ENCODE peak calls at places on chromosomes 13 and 19, in four cellular contexts. D is tibial artery; N is stimulated activated CD8-positive, alpha-beta memory T cell treated with anti-CD3 and anti-CD28 coated beads, Interleukin-15, amount 100 ng/mL, for 24 hours; Y is central memory CD4-positive, alpha-beta T cell. P is an unnamed sample.

GRCh38 chr19:46890423-46891170 is 29.8 kb downstream of the ARHGAP35 start:
- DNase-seq in D (no peak), N (no peak), Y (no peak), P (peak; percentile 87)

GRCh38 chr19:32265991-32266390 is 79.4 kb upstream of the ZNF507 start:
- DNase-seq in D (no peak), N (no peak), Y (no peak), P (no peak)

GRCh38 chr19:54160182-54160811 is 776 bp upstream of the LENG1 start:
- DNase-seq in D (no peak), N (no peak), Y (no peak), P (no peak)

GRCh38 chr19:30719991-30720329 is 347.8 kb downstream of the ZNF536 start:
- DNase-seq in D (no peak), N (no peak), Y (no peak), P (peak; percentile 61)

GRCh38 chr19:30283556-30283955 is 88.6 kb upstream of the ZNF536 start:
- DNase-seq in D (no peak), N (no peak), Y (no peak), P (no peak)

GRCh38 chr19:1510807-1511206 is 2.0 kb downstream of the ADAMTSL5 start:
- DNase-seq in D (no peak), N (no peak), Y (no peak), P (no peak)

GRCh38 chr19:49890349-49891311 is 6.1 kb downstream of the IL4I1 start:
- DNase-seq in D (no peak), N (peak; percentile 42), Y (peak; percentile 48), P (peak; percentile 42)

GRCh38 chr13:45280751-45281634 is 60.0 kb downstream of the TPT1 start:
- DNase-seq in D (peak; percentile 31), N (peak; percentile 16), Y (no peak), P (peak; percentile 88)

GRCh38 chr13:32903720-32904119 is 112.5 kb upstream of the KL start:
- DNase-seq in D (peak; percentile 25), N (no peak), Y (no peak), P (no peak)

GRCh38 chr13:40982772-40983171 is 36.3 kb downstream of the ELF1 start:
- DNase-seq in D (peak; percentile 54), N (no peak), Y (peak; percentile 81), P (no peak)

GRCh38 chr13:34462843-34463242 is 479.2 kb upstream of the NBEA start:
- DNase-seq in D (no peak), N (no peak), Y (no peak), P (peak; percentile 73)

GRCh38 chr13:96198038-96198437 is 108.1 kb downstream of the HS6ST3 start:
- DNase-seq in D (no peak), N (no peak), Y (no peak), P (no peak)

GRCh38 chr13:53920916-53921315 is 892.3 kb downstream of the OLFM4 start:
- DNase-seq in D (no peak), N (no peak), Y (no peak), P (no peak)

GRCh38 chr13:45055902-45056648 is 64.2 kb upstream of the GTF2F2 start:
- DNase-seq in D (no peak), N (no peak), Y (no peak), P (peak; percentile 58)

GRCh38 chr13:39676315-39676876 is 20.9 kb downstream of the COG6 start:
- DNase-seq in D (no peak), N (no peak), Y (peak; percentile 31), P (peak; percentile 30)

GRCh38 chr19:17095141-17095919 is 19.8 kb downstream of the MYO9B start:
- DNase-seq in D (peak; percentile 86), N (no peak), Y (no peak), P (peak; percentile 59)

GRCh38 chr19:38711726-38712153 is 32.5 kb downstream of the CAPN12 start:
- DNase-seq in D (no peak), N (no peak), Y (no peak), P (peak; percentile 95)

GRCh38 chr19:1853295-1854031 is 5.2 kb upstream of the REXO1 start:
- DNase-seq in D (peak; percentile 70), N (peak; percentile 59), Y (peak; percentile 76), P (peak; percentile 91)

GRCh38 chr19:16202320-16203255 is 4.9 kb downstream of the AP1M1 start:
- DNase-seq in D (no peak), N (no peak), Y (no peak), P (peak; percentile 36)

GRCh38 chr19:8935460-8935859 is 74.7 kb downstream of the MUC16 start:
- DNase-seq in D (no peak), N (no peak), Y (no peak), P (no peak)

GRCh38 chr19:48044561-48044960 is 682 bp upstream of the CABP5 start:
- DNase-seq in D (no peak), N (no peak), Y (no peak), P (no peak)

GRCh38 chr13:66689628-66690027 is 540.5 kb downstream of the PCDH9 start:
- DNase-seq in D (no peak), N (no peak), Y (no peak), P (no peak)

GRCh38 chr13:113220141-113220598 is 10.8 kb downstream of the CUL4A start:
- DNase-seq in D (no peak), N (no peak), Y (no peak), P (no peak)

GRCh38 chr13:80338781-80339577 is 1.9 kb downstream of the SPRY2 start:
- DNase-seq in D (peak; percentile 83), N (no peak), Y (no peak), P (peak; percentile 76)

GRCh38 chr13:27379694-27380596 is 44.5 kb upstream of the GTF3A start:
- DNase-seq in D (peak; percentile 35), N (no peak), Y (peak; percentile 25), P (peak; percentile 85)